ENCODE peak calls at places on chromosomes 13 and 19, in ten cellular contexts. One of them, this sample, is unnamed.

GRCh38 chr13:76094645-76095044 is 458.5 kb downstream of the LMO7 start:
- DNase-seq in endothelial cell of umbilical vein: no peak
- DNase-seq in stomach: no peak
- DNase-seq in HCT116: no peak
- DNase-seq in transverse colon: no peak
- DNase-seq in sigmoid colon: no peak
- DNase-seq in Panc1: no peak
- DNase-seq in HepG2: no peak
- DNase-seq in breast epithelium: no peak
- DNase-seq in prostate gland: no peak
- DNase-seq in this sample: no peak

GRCh38 chr13:95710313-95710712 is 33.4 kb downstream of the DNAJC3 start:
- DNase-seq in Panc1: no peak
- DNase-seq in sigmoid colon: no peak
- DNase-seq in transverse colon: no peak
- DNase-seq in prostate gland: no peak
- DNase-seq in breast epithelium: no peak
- DNase-seq in HepG2: no peak
- DNase-seq in stomach: no peak
- DNase-seq in endothelial cell of umbilical vein: peak; percentile 33
- DNase-seq in HCT116: no peak
- DNase-seq in this sample: no peak

GRCh38 chr19:47581605-47582319 is 8.8 kb upstream of the ZNF541 start:
- DNase-seq in stomach: peak; percentile 66
- DNase-seq in sigmoid colon: no peak
- DNase-seq in prostate gland: peak; percentile 87
- DNase-seq in endothelial cell of umbilical vein: no peak
- DNase-seq in breast epithelium: peak; percentile 81
- DNase-seq in HepG2: no peak
- DNase-seq in Panc1: no peak
- DNase-seq in transverse colon: no peak
- DNase-seq in HCT116: no peak
- DNase-seq in this sample: no peak

GRCh38 chr13:93270769-93271753 is 44.5 kb downstream of the GPC6 start:
- DNase-seq in sigmoid colon: no peak
- DNase-seq in HepG2: peak; percentile 74
- DNase-seq in stomach: no peak
- DNase-seq in Panc1: no peak
- DNase-seq in HCT116: no peak
- DNase-seq in transverse colon: no peak
- DNase-seq in prostate gland: no peak
- DNase-seq in breast epithelium: no peak
- DNase-seq in endothelial cell of umbilical vein: no peak
- DNase-seq in this sample: no peak

GRCh38 chr13:109813663-109814062 is 27.3 kb upstream of the IRS2 start:
- DNase-seq in sigmoid colon: no peak
- DNase-seq in Panc1: no peak
- DNase-seq in prostate gland: no peak
- DNase-seq in HCT116: no peak
- DNase-seq in breast epithelium: no peak
- DNase-seq in transverse colon: no peak
- DNase-seq in stomach: no peak
- DNase-seq in HepG2: no peak
- DNase-seq in endothelial cell of umbilical vein: no peak
- DNase-seq in this sample: no peak

GRCh38 chr19:49843265-49843664 is 7.7 kb upstream of the PTOV1 start:
- DNase-seq in stomach: no peak
- DNase-seq in breast epithelium: no peak
- DNase-seq in prostate gland: no peak
- DNase-seq in Panc1: no peak
- DNase-seq in sigmoid colon: no peak
- DNase-seq in transverse colon: no peak
- DNase-seq in HCT116: no peak
- DNase-seq in HepG2: no peak
- DNase-seq in endothelial cell of umbilical vein: no peak
- DNase-seq in this sample: no peak

GRCh38 chr19:11263726-11264125 is 1.4 kb upstream of the DOCK6 start:
- DNase-seq in endothelial cell of umbilical vein: no peak
- DNase-seq in HCT116: no peak
- DNase-seq in transverse colon: no peak
- DNase-seq in stomach: no peak
- DNase-seq in prostate gland: no peak
- DNase-seq in HepG2: no peak
- DNase-seq in breast epithelium: no peak
- DNase-seq in sigmoid colon: no peak
- DNase-seq in Panc1: no peak
- DNase-seq in this sample: no peak

GRCh38 chr19:43311256-43311655 is 41.9 kb upstream of the PSG9 start:
- DNase-seq in breast epithelium: no peak
- DNase-seq in HCT116: no peak
- DNase-seq in sigmoid colon: no peak
- DNase-seq in prostate gland: no peak
- DNase-seq in transverse colon: no peak
- DNase-seq in HepG2: no peak
- DNase-seq in stomach: no peak
- DNase-seq in endothelial cell of umbilical vein: no peak
- DNase-seq in Panc1: no peak
- DNase-seq in this sample: no peak

GRCh38 chr19:55275851-55276719 is 3.8 kb downstream of the HSPBP1 start:
- DNase-seq in HCT116: no peak
- DNase-seq in breast epithelium: no peak
- DNase-seq in transverse colon: no peak
- DNase-seq in endothelial cell of umbilical vein: no peak
- DNase-seq in stomach: no peak
- DNase-seq in Panc1: no peak
- DNase-seq in sigmoid colon: no peak
- DNase-seq in HepG2: no peak
- DNase-seq in prostate gland: no peak
- DNase-seq in this sample: no peak

GRCh38 chr13:32087955-32088747 is 56.6 kb downstream of the FRY start:
- DNase-seq in HepG2: peak; percentile 91
- DNase-seq in prostate gland: no peak
- DNase-seq in breast epithelium: no peak
- DNase-seq in stomach: no peak
- DNase-seq in sigmoid colon: no peak
- DNase-seq in endothelial cell of umbilical vein: no peak
- DNase-seq in HCT116: no peak
- DNase-seq in Panc1: no peak
- DNase-seq in transverse colon: no peak
- DNase-seq in this sample: no peak

GRCh38 chr13:89514534-89515312 is 1832.8 kb upstream of the MIR17HG start:
- DNase-seq in prostate gland: no peak
- DNase-seq in Panc1: peak; percentile 43
- DNase-seq in transverse colon: no peak
- DNase-seq in HCT116: no peak
- DNase-seq in sigmoid colon: no peak
- DNase-seq in stomach: no peak
- DNase-seq in HepG2: peak; percentile 50
- DNase-seq in endothelial cell of umbilical vein: peak; percentile 97
- DNase-seq in breast epithelium: no peak
- DNase-seq in this sample: no peak

DNA sequence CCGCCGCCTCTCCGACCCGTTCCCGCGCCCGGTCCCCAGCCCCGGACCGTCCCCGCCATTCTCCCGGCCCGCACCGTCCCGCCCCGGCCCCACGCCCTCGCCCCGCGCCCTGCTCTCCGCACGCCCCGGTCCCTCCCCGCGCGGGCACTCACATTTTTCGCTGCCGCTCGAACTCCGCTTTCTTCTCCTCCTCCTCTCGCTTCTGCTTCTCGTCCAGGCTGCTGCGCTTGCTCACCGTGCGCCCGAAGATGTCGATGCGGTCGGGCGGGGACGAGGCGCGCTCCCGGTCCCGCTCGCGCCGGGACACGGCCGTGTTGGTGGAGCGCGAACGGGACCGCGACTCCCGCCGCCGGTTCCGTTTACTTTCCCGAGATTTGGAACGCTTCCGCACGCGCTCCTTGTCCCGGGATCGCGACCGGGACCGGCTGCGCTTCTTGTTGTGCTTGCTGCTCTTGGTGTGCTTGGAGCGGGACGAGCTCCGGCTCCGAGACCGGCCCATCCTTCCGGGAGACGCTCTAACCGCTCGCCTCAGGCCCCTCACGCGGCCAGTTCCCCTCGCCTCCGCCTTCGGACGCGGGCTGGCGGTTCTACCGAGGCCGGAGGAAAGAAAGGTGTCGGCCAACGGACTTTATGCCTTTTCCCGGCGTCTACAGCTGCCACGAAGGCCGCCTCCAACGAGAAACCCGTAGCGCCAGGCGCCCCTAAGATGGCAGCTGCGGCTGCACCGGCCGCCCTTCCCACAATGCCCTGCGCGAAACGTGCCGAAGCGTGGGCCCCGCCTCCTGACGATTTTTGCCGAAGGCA is at the start of gene ARGLU1:
- DNase-seq in Panc1: no peak
- DNase-seq in breast epithelium: peak; percentile 85
- DNase-seq in stomach: peak; percentile 94
- DNase-seq in prostate gland: peak; percentile 90
- DNase-seq in transverse colon: peak; percentile 96
- DNase-seq in sigmoid colon: peak; percentile 95
- DNase-seq in HepG2: peak; percentile 78
- DNase-seq in endothelial cell of umbilical vein: peak; percentile 96
- DNase-seq in HCT116: no peak
- DNase-seq in this sample: peak; percentile 94
- TF ChIP-seq POLR2AphosphoS5 in Panc1: peak; percentile 85
- TF ChIP-seq POLR2AphosphoS5 in breast epithelium: peak; percentile 99
- TF ChIP-seq POLR2AphosphoS5 in stomach: peak; percentile 99
- TF ChIP-seq POLR2AphosphoS5 in prostate gland: peak; percentile 99
- TF ChIP-seq POLR2AphosphoS5 in transverse colon: peak; percentile 98
- TF ChIP-seq POLR2AphosphoS5 in sigmoid colon: peak; percentile 100
- TF ChIP-seq POLR2AphosphoS5 in HepG2: peak; percentile 97
- TF ChIP-seq POLR2AphosphoS5 in endothelial cell of umbilical vein: peak; percentile 88
- TF ChIP-seq POLR2AphosphoS5 in HCT116: peak; percentile 96
- TF ChIP-seq POLR2AphosphoS5 in this sample: peak; percentile 97

GRCh38 chr13:33353646-33354045 is 68.1 kb upstream of the STARD13 start:
- DNase-seq in endothelial cell of umbilical vein: no peak
- DNase-seq in HCT116: no peak
- DNase-seq in breast epithelium: no peak
- DNase-seq in transverse colon: no peak
- DNase-seq in stomach: no peak
- DNase-seq in prostate gland: no peak
- DNase-seq in Panc1: no peak
- DNase-seq in sigmoid colon: no peak
- DNase-seq in HepG2: no peak
- DNase-seq in this sample: no peak

GRCh38 chr13:33352023-33352422 is 66.5 kb upstream of the STARD13 start:
- DNase-seq in endothelial cell of umbilical vein: no peak
- DNase-seq in breast epithelium: no peak
- DNase-seq in stomach: no peak
- DNase-seq in sigmoid colon: no peak
- DNase-seq in HCT116: no peak
- DNase-seq in transverse colon: no peak
- DNase-seq in Panc1: no peak
- DNase-seq in HepG2: peak; percentile 7
- DNase-seq in prostate gland: no peak
- DNase-seq in this sample: no peak

GRCh38 chr13:33353210-33353609 is 67.7 kb upstream of the STARD13 start:
- DNase-seq in HepG2: no peak
- DNase-seq in breast epithelium: peak; percentile 48
- DNase-seq in Panc1: no peak
- DNase-seq in transverse colon: peak; percentile 47
- DNase-seq in endothelial cell of umbilical vein: no peak
- DNase-seq in HCT116: no peak
- DNase-seq in prostate gland: no peak
- DNase-seq in stomach: no peak
- DNase-seq in sigmoid colon: peak; percentile 78
- DNase-seq in this sample: no peak

GRCh38 chr13:33352520-33352919 is 67.0 kb upstream of the STARD13 start:
- DNase-seq in prostate gland: no peak
- DNase-seq in HepG2: no peak
- DNase-seq in sigmoid colon: no peak
- DNase-seq in HCT116: no peak
- DNase-seq in endothelial cell of umbilical vein: no peak
- DNase-seq in breast epithelium: no peak
- DNase-seq in stomach: no peak
- DNase-seq in transverse colon: no peak
- DNase-seq in Panc1: no peak
- DNase-seq in this sample: no peak

DNA sequence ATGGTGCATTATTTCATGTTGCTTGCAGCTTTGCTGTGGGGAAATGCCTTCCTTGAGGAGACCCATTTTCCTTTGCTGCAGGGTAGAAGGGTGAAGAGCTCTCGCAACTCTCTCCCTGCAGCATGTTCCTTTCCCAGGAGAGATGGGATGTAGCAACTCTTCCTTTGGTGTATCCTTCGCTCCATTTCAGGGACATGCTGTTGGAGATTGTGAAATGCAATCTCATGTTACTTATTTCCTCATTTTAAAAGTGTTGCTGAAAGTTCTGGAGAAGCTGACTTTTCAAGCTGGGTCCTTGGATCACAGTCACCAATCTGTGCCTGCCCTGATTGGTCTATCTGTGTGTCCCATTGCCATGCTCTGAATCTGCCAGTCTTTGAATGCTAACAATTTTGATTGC is 69.9 kb upstream of the STARD13 start:
- DNase-seq in endothelial cell of umbilical vein: no peak
- DNase-seq in breast epithelium: no peak
- DNase-seq in sigmoid colon: peak; percentile 71
- DNase-seq in HepG2: no peak
- DNase-seq in Panc1: no peak
- DNase-seq in HCT116: no peak
- DNase-seq in stomach: no peak
- DNase-seq in transverse colon: no peak
- DNase-seq in prostate gland: no peak
- DNase-seq in this sample: no peak
- H3K4me3 ChIP-seq in endothelial cell of umbilical vein: no peak overlapping the region
- H3K4me3 ChIP-seq in breast epithelium: no peak overlapping the region
- H3K4me3 ChIP-seq in sigmoid colon: no peak overlapping the region
- H3K4me3 ChIP-seq in HepG2: no peak overlapping the region
- H3K4me3 ChIP-seq in Panc1: no peak overlapping the region
- H3K4me3 ChIP-seq in HCT116: no peak overlapping the region
- H3K4me3 ChIP-seq in stomach: no peak overlapping the region
- H3K4me3 ChIP-seq in transverse colon: no peak overlapping the region
- H3K4me3 ChIP-seq in prostate gland: no peak overlapping the region
- H3K4me3 ChIP-seq in this sample: no peak overlapping the region

DNA sequence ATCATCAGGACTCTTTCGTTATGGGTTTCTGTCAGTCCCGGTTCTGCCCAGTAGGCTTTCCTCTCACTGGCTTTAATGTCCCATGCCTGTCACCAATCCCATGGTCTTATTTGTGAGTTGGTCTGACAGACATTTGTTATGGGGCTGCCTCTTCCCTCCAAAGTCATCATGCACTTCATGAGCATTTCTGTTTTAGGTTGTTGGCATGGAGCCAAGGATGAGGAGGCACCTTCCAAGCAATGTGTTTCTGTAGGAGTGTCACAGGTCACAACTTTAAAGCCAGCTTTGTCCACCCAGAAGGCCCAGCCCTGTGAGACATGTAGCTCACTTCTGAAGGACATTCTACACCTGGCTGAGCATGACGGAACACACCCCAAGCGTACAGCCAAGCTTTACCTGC is 8.5 kb downstream of the ZNF17 start:
- DNase-seq in sigmoid colon: no peak
- DNase-seq in breast epithelium: no peak
- DNase-seq in HepG2: no peak
- DNase-seq in HCT116: no peak
- DNase-seq in prostate gland: no peak
- DNase-seq in Panc1: no peak
- DNase-seq in stomach: no peak
- DNase-seq in endothelial cell of umbilical vein: no peak
- DNase-seq in transverse colon: no peak
- DNase-seq in this sample: no peak
- H3K9me3 ChIP-seq in sigmoid colon: peaks cover 32% of the 10 kb centered on the region
- H3K9me3 ChIP-seq in breast epithelium: peaks cover 88% of the 10 kb centered on the region
- H3K9me3 ChIP-seq in HepG2: no peaks in the 10 kb centered on the region
- H3K9me3 ChIP-seq in HCT116: peaks cover 19% of the 10 kb centered on the region
- H3K9me3 ChIP-seq in prostate gland: no peaks in the 10 kb centered on the region
- H3K9me3 ChIP-seq in Panc1: peaks cover 27% of the 10 kb centered on the region
- H3K9me3 ChIP-seq in stomach: peaks cover 30% of the 10 kb centered on the region
- H3K9me3 ChIP-seq in endothelial cell of umbilical vein: peaks cover 3% of the 10 kb centered on the region
- H3K9me3 ChIP-seq in transverse colon: peaks cover 19% of the 10 kb centered on the region
- H3K9me3 ChIP-seq in this sample: peaks cover 63% of the 10 kb centered on the region

GRCh38 chr19:18152817-18153554 is at the start of gene PIK3R2:
- DNase-seq in sigmoid colon: peak; percentile 100
- DNase-seq in stomach: peak; percentile 100
- DNase-seq in endothelial cell of umbilical vein: peak; percentile 98
- DNase-seq in Panc1: peak; percentile 90
- DNase-seq in HepG2: peak; percentile 97
- DNase-seq in HCT116: peak; percentile 97
- DNase-seq in breast epithelium: peak; percentile 99
- DNase-seq in prostate gland: peak; percentile 100
- DNase-seq in transverse colon: peak; percentile 100
- DNase-seq in this sample: peak; percentile 98
- TF ChIP-seq POLR2AphosphoS5 in sigmoid colon: peak; percentile 66
- TF ChIP-seq POLR2AphosphoS5 in stomach: peak; percentile 68
- TF ChIP-seq POLR2AphosphoS5 in endothelial cell of umbilical vein: peak; percentile 29
- TF ChIP-seq POLR2AphosphoS5 in Panc1: peak; percentile 54
- TF ChIP-seq POLR2AphosphoS5 in HepG2: peak; percentile 67
- TF ChIP-seq POLR2AphosphoS5 in HCT116: peak; percentile 51
- TF ChIP-seq POLR2AphosphoS5 in breast epithelium: no peak
- TF ChIP-seq POLR2AphosphoS5 in prostate gland: peak; percentile 80
- TF ChIP-seq POLR2AphosphoS5 in transverse colon: peak; percentile 58
- TF ChIP-seq POLR2AphosphoS5 in this sample: peak; percentile 44